ENCODE peak calls at places on chromosomes 4 and X, in four cellular contexts. Z, M, E and T are unnamed samples.

GRCh38 chrX:105190252-105190853 is 30.1 kb downstream of the TEX13A start:
- DNase-seq in E (no peak), Z (no peak), M (no peak), T (no peak)

GRCh38 chr4:37763831-37764230 is 62.7 kb upstream of the PGM2 start:
- DNase-seq in M (peak; percentile 32), E (no peak), Z (no peak), T (no peak)

GRCh38 chrX:63751481-63751880 is 33.5 kb downstream of the ARHGEF9 start:
- DNase-seq in Z (no peak), E (no peak), M (no peak), T (no peak)

GRCh38 chrX:25112156-25112555 is 96.4 kb upstream of the ARX start:
- DNase-seq in E (no peak), M (no peak), Z (no peak), T (no peak)

GRCh38 chrX:42772874-42773273 is 5.1 kb downstream of the PPP1R2C start:
- DNase-seq in E (no peak), Z (no peak), M (no peak), T (no peak)

GRCh38 chrX:135420831-135421230 is 913 bp upstream of the SMIM10L2A start:
- DNase-seq in Z (no peak), M (no peak), E (no peak), T (no peak)

GRCh38 chrX:42615161-42615563 is 162.8 kb downstream of the PPP1R2C start:
- DNase-seq in M (no peak), E (no peak), Z (no peak), T (peak; percentile 20)

GRCh38 chrX:22063284-22063683 is 31.2 kb downstream of the PHEX start:
- DNase-seq in M (no peak), E (no peak), Z (no peak), T (no peak)

GRCh38 chr4:80097395-80098177 is 24.6 kb upstream of the ANTXR2 start:
- DNase-seq in Z (no peak), M (no peak), E (no peak), T (no peak)

GRCh38 chrX:2320580-2321327 is 180.0 kb downstream of the DHRSX start:
- DNase-seq in Z (peak; percentile 79), M (peak; percentile 48), E (no peak), T (peak; percentile 92)

GRCh38 chr4:37771771-37772170 is 54.7 kb upstream of the PGM2 start:
- DNase-seq in M (peak; percentile 36), E (no peak), Z (no peak), T (no peak)

GRCh38 chr4:185282968-185283367 is 73.6 kb downstream of the SNX25 start:
- DNase-seq in Z (no peak), M (no peak), E (no peak), T (no peak)

GRCh38 chrX:3599787-3600465 is 113.5 kb downstream of the PRKX start:
- DNase-seq in Z (no peak), E (no peak), M (no peak), T (no peak)

GRCh38 chrX:55867708-55868107 is 150.2 kb downstream of the RRAGB start:
- DNase-seq in Z (no peak), E (no peak), M (no peak), T (no peak)
- H3K27me3 ChIP-seq in Z (no peaks in the 10 kb centered on the region), E (no peaks in the 10 kb centered on the region), M (no peaks in the 10 kb centered on the region), T (no peaks in the 10 kb centered on the region)

DNA sequence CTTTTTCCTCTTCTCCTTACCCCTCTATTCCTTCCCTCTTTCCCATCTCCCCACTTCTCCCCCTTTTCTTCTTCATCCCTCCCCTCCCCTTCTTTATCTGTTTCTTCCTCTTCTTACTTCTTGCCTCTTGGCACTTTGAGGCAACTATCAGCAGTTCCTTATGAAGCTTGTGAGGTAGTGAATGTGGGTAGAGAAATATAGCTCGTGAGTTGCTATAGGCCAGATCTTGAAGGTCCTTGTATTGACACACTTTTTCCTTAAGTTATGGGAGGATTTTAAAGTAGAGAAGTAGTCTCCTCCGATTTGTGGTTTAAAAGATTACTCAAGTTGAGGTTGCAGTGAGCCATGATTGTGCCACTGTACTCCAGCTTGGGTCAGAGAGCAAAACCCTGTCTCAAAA is 3.4 kb upstream of the RRAGB start:
- DNase-seq in Z (no peak), M (no peak), E (no peak), T (no peak)
- H3K4me1 ChIP-seq in Z (peaks cover 7% of the 10 kb centered on the region), M (peaks cover 8% of the 10 kb centered on the region), E (no peaks in the 10 kb centered on the region), T (no peaks in the 10 kb centered on the region)

GRCh38 chr4:6258026-6258360 is 11.7 kb upstream of the WFS1 start:
- DNase-seq in E (no peak), Z (peak; percentile 24), M (no peak), T (no peak)

GRCh38 chr4:6258741-6259140 is 10.9 kb upstream of the WFS1 start:
- DNase-seq in E (no peak), Z (no peak), M (no peak), T (peak; percentile 15)

GRCh38 chr4:6256141-6256540 is 13.5 kb upstream of the WFS1 start:
- DNase-seq in E (no peak), M (no peak), Z (peak; percentile 45), T (no peak)

GRCh38 chr4:6259886-6260285 is 9.8 kb upstream of the WFS1 start:
- DNase-seq in Z (peak; percentile 10), E (no peak), M (no peak), T (no peak)

DNA sequence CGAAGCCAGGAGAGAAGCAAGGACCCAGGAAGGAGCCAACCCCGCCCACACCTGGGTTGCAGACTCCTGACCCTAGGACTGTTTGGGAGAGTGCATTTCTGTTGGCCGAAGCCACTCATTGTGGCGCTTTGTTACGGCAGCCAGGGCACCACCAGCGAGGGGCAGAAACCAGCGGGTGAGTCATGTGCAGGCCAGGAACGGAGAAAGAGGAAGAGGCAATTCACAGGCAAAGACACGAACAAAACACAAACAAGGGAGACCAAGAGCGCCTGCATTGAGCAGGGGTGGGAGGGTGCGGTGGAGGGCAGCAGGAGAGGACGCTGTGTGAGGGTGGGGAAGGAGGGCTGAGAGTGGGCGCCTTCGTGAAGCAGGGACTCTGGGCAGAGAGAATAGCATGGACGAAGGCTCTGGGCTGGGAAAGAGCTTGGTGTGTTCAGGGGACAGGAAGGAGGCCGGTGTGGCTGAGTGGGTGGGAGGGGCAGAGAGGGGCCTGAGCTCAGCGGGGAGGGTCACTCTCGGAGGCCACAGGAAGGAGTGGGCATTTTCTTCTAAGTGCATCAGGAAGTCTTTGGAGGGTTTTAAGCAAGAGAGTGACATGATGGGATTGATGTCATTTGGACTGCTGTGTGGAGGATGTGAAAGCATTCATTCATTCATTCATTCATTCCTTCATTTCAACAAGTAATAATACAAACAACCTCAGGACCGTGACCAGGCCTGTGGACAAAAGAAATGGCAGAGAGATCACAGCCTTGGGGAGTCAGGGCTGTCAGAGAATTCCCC is 12.2 kb upstream of the WFS1 start:
- DNase-seq in Z (peak; percentile 53), E (no peak), M (no peak), T (no peak)
- H3K27me3 ChIP-seq in Z (peaks cover 4% of the 10 kb centered on the region), E (no peaks in the 10 kb centered on the region), M (no peaks in the 10 kb centered on the region), T (no peaks in the 10 kb centered on the region)

DNA sequence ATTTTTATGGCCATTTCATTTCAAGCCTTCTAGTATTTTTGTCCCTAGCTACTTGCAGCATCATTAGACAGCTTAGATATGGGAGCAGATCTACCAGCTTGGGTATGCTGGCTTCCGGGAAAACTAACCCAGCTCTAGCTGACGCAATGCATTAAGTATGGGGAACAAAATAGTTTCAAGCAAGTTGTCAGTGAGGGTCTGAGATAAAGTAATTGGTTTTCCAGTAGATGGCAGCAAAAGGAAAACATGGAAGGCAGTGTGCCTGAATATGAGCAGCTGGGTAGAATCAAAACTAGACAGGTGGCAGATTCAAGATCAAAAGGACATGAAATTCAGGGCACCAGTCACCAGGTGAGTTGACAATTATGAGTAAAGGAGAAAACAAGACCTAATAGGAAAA is 340.9 kb upstream of the CTSO start:
- DNase-seq in M (no peak), Z (no peak), E (no peak), T (no peak)
- H3K4me1 ChIP-seq in M (peaks cover 4% of the 10 kb centered on the region), Z (no peaks in the 10 kb centered on the region), E (no peaks in the 10 kb centered on the region), T (no peaks in the 10 kb centered on the region)

GRCh38 chrX:136538811-136539210 is 6.8 kb downstream of the VGLL1 start:
- DNase-seq in E (no peak), M (no peak), Z (no peak), T (no peak)

GRCh38 chrX:136542281-136542680 is 10.3 kb downstream of the VGLL1 start:
- DNase-seq in Z (no peak), E (no peak), M (no peak), T (no peak)

GRCh38 chrX:136541294-136541693 is 9.3 kb downstream of the VGLL1 start:
- DNase-seq in M (no peak), Z (no peak), E (no peak), T (no peak)

DNA sequence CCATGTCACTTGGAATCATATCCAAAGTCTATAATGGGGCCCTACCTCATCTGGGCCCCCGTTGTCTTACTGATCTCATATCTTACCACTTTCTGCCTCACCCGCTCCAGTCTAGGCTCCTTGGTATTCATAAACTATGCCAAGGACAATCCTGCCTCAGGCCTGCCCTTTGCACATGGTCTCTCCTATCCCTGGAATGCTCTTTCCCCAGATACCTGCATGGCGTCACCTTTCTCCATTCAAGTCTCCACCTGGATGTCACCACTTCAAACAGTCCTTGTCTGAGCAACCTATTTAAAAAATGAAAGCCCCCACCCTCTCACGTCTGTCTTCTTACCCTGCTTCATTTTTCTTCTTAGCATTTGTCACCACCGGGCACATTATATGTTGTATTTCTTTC is 8.2 kb downstream of the VGLL1 start:
- DNase-seq in M (no peak), Z (no peak), E (no peak), T (no peak)
- H3K27me3 ChIP-seq in M (no peaks in the 10 kb centered on the region), Z (no peaks in the 10 kb centered on the region), E (no peaks in the 10 kb centered on the region), T (no peaks in the 10 kb centered on the region)